ENCODE peak calls at places on chromosomes 2 and 18, in seven cellular contexts. X is anterior cingulate cortex; Q is stimulated activated CD4-positive, alpha-beta T cell treated with anti-CD3 and anti-CD28 coated beads, Interleukin-15, amount 100 ng/mL, for 1 hour; B is Kasumi-1; J is Caco-2; S is NCI-H1092; E is K562. K is an unnamed sample.

GRCh38 chr2:25714740-25715139 is 41.4 kb upstream of the DTNB start:
- DNase-seq in S (no peak), X (no peak), B (peak), E (no peak), J (peak), Q (no peak), K (no peak)

GRCh38 chr2:11746807-11747459 is 501 bp downstream of the LPIN1 start:
- DNase-seq in B (peak), S (peak), E (no peak), J (peak), Q (no peak), X (no peak), K (no peak)

GRCh38 chr2:55518846-55519167 is 711 bp upstream of the CFAP36 start:
- DNase-seq in Q (no peak), B (peak), J (no peak), S (no peak), E (peak), X (no peak), K (no peak)

GRCh38 chr18:10660485-10660884 is 134.7 kb downstream of the NAPG start:
- DNase-seq in B (no peak), E (no peak), Q (no peak), S (no peak), J (no peak), X (no peak), K (no peak)

GRCh38 chr2:88880441-88880953 is 189.0 kb downstream of the RPIA start:
- DNase-seq in Q (no peak), B (peak), S (peak), X (peak), E (peak), J (peak), K (peak)

GRCh38 chr2:147546109-147546508 is 298.7 kb upstream of the ACVR2A start:
- DNase-seq in S (no peak), X (no peak), B (no peak), E (no peak), Q (no peak), J (no peak), K (no peak)

GRCh38 chr18:43914017-43914416 is 636.7 kb upstream of the SYT4 start:
- DNase-seq in E (no peak), Q (no peak), J (no peak), B (no peak), S (no peak), X (no peak), K (no peak)

GRCh38 chr2:174344716-174345472 is 10.1 kb downstream of the SP9 start:
- DNase-seq in B (peak), J (no peak), S (peak), E (no peak), X (no peak), Q (no peak), K (peak)

GRCh38 chr18:6060149-6060548 is 164.8 kb upstream of the TMEM200C start:
- DNase-seq in X (no peak), J (no peak), S (no peak), E (no peak), Q (no peak), B (no peak), K (no peak)

GRCh38 chr2:38652431-38653273 is 13.3 kb upstream of the GALM start:
- DNase-seq in X (no peak), E (peak), S (no peak), J (no peak), B (no peak), Q (no peak), K (no peak)

GRCh38 chr2:178700922-178701342 is 106.3 kb downstream of the TTN start:
- DNase-seq in E (peak), J (peak), S (no peak), B (peak), Q (no peak), X (no peak), K (peak)

GRCh38 chr18:41829648-41830516 is 125.2 kb upstream of the PIK3C3 start:
- DNase-seq in E (no peak), S (no peak), J (no peak), X (no peak), B (no peak), Q (no peak), K (no peak)

GRCh38 chr18:48031011-48031480 is 100.6 kb upstream of the SMAD2 start:
- DNase-seq in Q (no peak), S (peak), E (peak), J (peak), X (peak), B (peak), K (peak)

GRCh38 chr2:41970898-41971660 is 76.7 kb upstream of the PKDCC start:
- DNase-seq in B (no peak), Q (no peak), X (no peak), S (no peak), E (no peak), J (no peak), K (no peak)

GRCh38 chr2:74052732-74053712 is 68.3 kb downstream of the TET3 start:
- DNase-seq in S (no peak), J (no peak), B (no peak), E (no peak), X (no peak), Q (no peak), K (no peak)

GRCh38 chr2:240820014-240820606 is at the start of gene KIF1A:
- DNase-seq in X (peak), S (peak), E (no peak), J (peak), Q (no peak), B (no peak), K (peak)

GRCh38 chr2:39232141-39232540 is 11.6 kb downstream of the CDKL4 start:
- DNase-seq in E (no peak), B (no peak), X (no peak), S (no peak), Q (no peak), J (no peak), K (no peak)

GRCh38 chr2:140604096-140604495 is 1526.7 kb downstream of the LRP1B start:
- DNase-seq in J (no peak), B (no peak), X (no peak), S (no peak), E (no peak), Q (no peak), K (no peak)

GRCh38 chr2:199922856-199923255 is 11.8 kb downstream of the C2orf69 start:
- DNase-seq in Q (no peak), X (no peak), E (no peak), B (no peak), J (no peak), S (no peak), K (no peak)

GRCh38 chr2:88199912-88200682 is 30.0 kb downstream of the THNSL2 start:
- DNase-seq in J (peak), B (peak), S (no peak), E (no peak), Q (no peak), X (peak), K (no peak)

GRCh38 chr2:109382236-109382930 is 231.4 kb downstream of the SEPTIN10 start:
- DNase-seq in J (no peak), B (no peak), Q (no peak), E (no peak), S (no peak), X (no peak), K (no peak)

GRCh38 chr2:148613231-148614023 is 31.1 kb upstream of the EPC2 start:
- DNase-seq in X (no peak), E (no peak), S (no peak), Q (no peak), B (no peak), J (no peak), K (no peak)

GRCh38 chr2:20632446-20632990 is 18.4 kb downstream of the HS1BP3 start:
- DNase-seq in J (no peak), X (no peak), Q (no peak), S (no peak), E (no peak), B (no peak), K (no peak)

GRCh38 chr2:71226391-71226964 is 425 bp downstream of the PAIP2B start:
- DNase-seq in J (peak), B (peak), S (peak), X (no peak), E (no peak), Q (no peak), K (peak)

K was measured in NCI-H1436.